ENCODE peak calls at places on chromosomes 6 and 20, in eight cellular contexts. Z is nephron progenitor cell; B is Panc1; D is LoVo; P is stimulated activated CD4-positive, alpha-beta T cell treated with anti-CD3 and anti-CD28 coated beads, Interleukin-1b, Interleukin-23, amount 100 ng/mL, for 24 hours; C is thoracic aorta; W is EL; S is fibroblast of gingiva. X is an unnamed sample.

GRCh38 chr20:17518339-17519052 is 12.7 kb downstream of the BFSP1 start:
- DNase-seq in Z (peak), B (no peak), D (no peak), P (no peak), C (no peak), W (peak), S (no peak), X (no peak)

GRCh38 chr20:5402903-5403531 is 86.3 kb upstream of the PROKR2 start:
- DNase-seq in Z (peak), B (peak), D (peak), P (no peak), C (no peak), W (peak), S (no peak), X (peak)

GRCh38 chr6:113340371-113340770 is 516.8 kb upstream of the MARCKS start:
- DNase-seq in Z (no peak), B (no peak), D (no peak), P (no peak), C (no peak), W (no peak), S (no peak), X (no peak)

GRCh38 chr6:78831492-78831891 is 35.9 kb upstream of the IRAK1BP1 start:
- DNase-seq in Z (no peak), B (no peak), D (no peak), P (no peak), C (no peak), W (no peak), S (no peak), X (no peak)

GRCh38 chr20:17712708-17713107 is 12.9 kb downstream of the BANF2 start:
- DNase-seq in Z (no peak), B (no peak), D (no peak), P (no peak), C (no peak), W (no peak), S (no peak), X (no peak)

GRCh38 chr20:62704341-62704948 is 4.2 kb upstream of the NTSR1 start:
- DNase-seq in Z (no peak), B (peak), D (peak), P (no peak), C (peak), W (peak), S (peak), X (no peak)

GRCh38 chr6:111573118-111573883 is 32.4 kb downstream of the TRAF3IP2 start:
- DNase-seq in Z (no peak), B (no peak), D (no peak), P (no peak), C (no peak), W (peak), S (no peak), X (no peak)

GRCh38 chr6:161104966-161105365 is 113.4 kb downstream of the MAP3K4 start:
- DNase-seq in Z (no peak), B (no peak), D (no peak), P (no peak), C (no peak), W (peak), S (peak), X (no peak)

GRCh38 chr6:15312500-15312899 is 66.6 kb downstream of the JARID2 start:
- DNase-seq in Z (no peak), B (no peak), D (no peak), P (no peak), C (no peak), W (no peak), S (no peak), X (no peak)

GRCh38 chr6:3509326-3509725 is 52.5 kb upstream of the SLC22A23 start:
- DNase-seq in Z (no peak), B (no peak), D (no peak), P (no peak), C (no peak), W (peak), S (no peak), X (no peak)

GRCh38 chr20:16025084-16025483 is 548.2 kb downstream of the KIF16B start:
- DNase-seq in Z (no peak), B (no peak), D (no peak), P (no peak), C (no peak), W (no peak), S (no peak), X (no peak)